ENCODE peak calls at places on chromosomes 6 and 20, in seven cellular contexts. B is effector memory CD8-positive, alpha-beta T cell; M is HFFc6; O is activated naive CD4-positive, alpha-beta T cell treated with anti-CD3 and anti-CD28 coated beads, Interleukin-2, amount 10 ng/mL, durations not matched to agents 7 days and 5 days; J is memory B cell; G is IMR-90; L is activated CD4-positive, alpha-beta memory T cell treated with anti-CD3 and anti-CD28 coated beads for 36 hours. N is an unnamed sample.

GRCh38 chr6:100633096-100633766 is 168.5 kb upstream of the SIM1 start:
- DNase-seq in G (peak; percentile 83), L (no peak), O (no peak), J (no peak), B (no peak), M (peak; percentile 95), N (no peak)

GRCh38 chr6:154092336-154092962 is 53.4 kb downstream of the OPRM1 start:
- DNase-seq in B (no peak), G (no peak), M (no peak), L (no peak), O (no peak), J (no peak), N (no peak)

GRCh38 chr6:11589261-11589660 is 51.7 kb downstream of the TMEM170B start:
- DNase-seq in G (peak; percentile 6), J (no peak), L (no peak), O (no peak), B (no peak), M (no peak), N (no peak)

GRCh38 chr6:13863699-13864155 is 49.4 kb upstream of the MCUR1 start:
- DNase-seq in O (no peak), B (no peak), M (no peak), L (no peak), G (no peak), J (no peak), N (no peak)

GRCh38 chr6:65933390-65933789 is 226.4 kb upstream of the EYS start:
- DNase-seq in G (no peak), L (no peak), B (no peak), M (no peak), J (no peak), O (no peak), N (no peak)

GRCh38 chr6:169045486-169045885 is 208.2 kb downstream of the THBS2 start:
- DNase-seq in L (no peak), B (no peak), J (no peak), M (no peak), G (no peak), O (no peak), N (no peak)

GRCh38 chr6:160999508-160999907 is 7.9 kb downstream of the MAP3K4 start:
- DNase-seq in O (no peak), G (no peak), J (no peak), M (no peak), B (no peak), L (no peak), N (no peak)

GRCh38 chr20:43686820-43687219 is 19.9 kb downstream of the MYBL2 start:
- DNase-seq in G (no peak), L (no peak), J (no peak), B (no peak), M (no peak), O (no peak), N (no peak)

N was measured in osteoblast.